ENCODE peak calls at places on chromosome 13, in five cellular contexts. One of them, this sample, is unnamed.
A peak's percentile ranks its signal among the peaks of the same experiment; 100 is the strongest.

GRCh38 chr13:102132896-102133295 is 269.0 kb downstream of the FGF14 start:
- DNase-seq in CD8-positive, alpha-beta T cell: no peak
- DNase-seq in endodermal cell: no peak
- DNase-seq in heart right ventricle: no peak
- DNase-seq in breast epithelium: no peak
- DNase-seq in this sample: no peak

GRCh38 chr13:62838891-62839290 is 1423.2 kb upstream of the PCDH20 start:
- DNase-seq in CD8-positive, alpha-beta T cell: no peak
- DNase-seq in endodermal cell: no peak
- DNase-seq in heart right ventricle: no peak
- DNase-seq in breast epithelium: no peak
- DNase-seq in this sample: no peak

GRCh38 chr13:110957931-110958330 is 43.1 kb upstream of the ANKRD10 start:
- DNase-seq in CD8-positive, alpha-beta T cell: no peak
- DNase-seq in endodermal cell: no peak
- DNase-seq in heart right ventricle: no peak
- DNase-seq in breast epithelium: no peak
- DNase-seq in this sample: no peak

GRCh38 chr13:42375663-42376062 is 103.7 kb downstream of the AKAP11 start:
- DNase-seq in CD8-positive, alpha-beta T cell: no peak
- DNase-seq in endodermal cell: no peak
- DNase-seq in heart right ventricle: no peak
- DNase-seq in breast epithelium: no peak
- DNase-seq in this sample: no peak

GRCh38 chr13:25354377-25354776 is 17.4 kb upstream of the ATP8A2 start:
- DNase-seq in CD8-positive, alpha-beta T cell: no peak
- DNase-seq in endodermal cell: no peak
- DNase-seq in heart right ventricle: no peak
- DNase-seq in breast epithelium: no peak
- DNase-seq in this sample: no peak

GRCh38 chr13:27425151-27425917 is 915 bp downstream of the GTF3A start:
- DNase-seq in CD8-positive, alpha-beta T cell: no peak
- DNase-seq in endodermal cell: no peak
- DNase-seq in heart right ventricle: no peak
- DNase-seq in breast epithelium: no peak
- DNase-seq in this sample: no peak

GRCh38 chr13:60654405-60654804 is 257.4 kb downstream of the TDRD3 start:
- DNase-seq in CD8-positive, alpha-beta T cell: no peak
- DNase-seq in endodermal cell: peak; percentile 74
- DNase-seq in heart right ventricle: peak; percentile 23
- DNase-seq in breast epithelium: no peak
- DNase-seq in this sample: no peak

GRCh38 chr13:87498681-87499080 is 172.5 kb upstream of the SLITRK5 start:
- DNase-seq in CD8-positive, alpha-beta T cell: no peak
- DNase-seq in endodermal cell: no peak
- DNase-seq in heart right ventricle: no peak
- DNase-seq in breast epithelium: no peak
- DNase-seq in this sample: no peak

GRCh38 chr13:82963466-82963865 is 918.8 kb downstream of the SLITRK1 start:
- DNase-seq in CD8-positive, alpha-beta T cell: no peak
- DNase-seq in endodermal cell: no peak
- DNase-seq in heart right ventricle: no peak
- DNase-seq in breast epithelium: no peak
- DNase-seq in this sample: no peak

GRCh38 chr13:42173789-42174343 is 98.1 kb upstream of the AKAP11 start:
- DNase-seq in CD8-positive, alpha-beta T cell: no peak
- DNase-seq in endodermal cell: no peak
- DNase-seq in heart right ventricle: no peak
- DNase-seq in breast epithelium: no peak
- DNase-seq in this sample: no peak

GRCh38 chr13:62305758-62306157 is 890.1 kb upstream of the PCDH20 start:
- DNase-seq in CD8-positive, alpha-beta T cell: no peak
- DNase-seq in endodermal cell: no peak
- DNase-seq in heart right ventricle: no peak
- DNase-seq in breast epithelium: no peak
- DNase-seq in this sample: no peak

GRCh38 chr13:65677906-65678305 is 1552.2 kb downstream of the PCDH9 start:
- DNase-seq in CD8-positive, alpha-beta T cell: no peak
- DNase-seq in endodermal cell: no peak
- DNase-seq in heart right ventricle: no peak
- DNase-seq in breast epithelium: no peak
- DNase-seq in this sample: no peak

GRCh38 chr13:106566682-106567420 is 1.1 kb downstream of the ARGLU1 start:
- DNase-seq in CD8-positive, alpha-beta T cell: peak; percentile 13
- DNase-seq in endodermal cell: peak; percentile 79
- DNase-seq in heart right ventricle: peak; percentile 65
- DNase-seq in breast epithelium: no peak
- DNase-seq in this sample: peak; percentile 28

GRCh38 chr13:75236774-75237173 is 245.2 kb downstream of the TBC1D4 start:
- DNase-seq in CD8-positive, alpha-beta T cell: no peak
- DNase-seq in endodermal cell: no peak
- DNase-seq in heart right ventricle: no peak
- DNase-seq in breast epithelium: no peak
- DNase-seq in this sample: no peak

GRCh38 chr13:62280590-62280989 is 864.9 kb upstream of the PCDH20 start:
- DNase-seq in CD8-positive, alpha-beta T cell: no peak
- DNase-seq in endodermal cell: no peak
- DNase-seq in heart right ventricle: no peak
- DNase-seq in breast epithelium: no peak
- DNase-seq in this sample: no peak

GRCh38 chr13:33927315-33927714 is 109.4 kb downstream of the RFC3 start:
- DNase-seq in CD8-positive, alpha-beta T cell: no peak
- DNase-seq in endodermal cell: no peak
- DNase-seq in heart right ventricle: no peak
- DNase-seq in breast epithelium: no peak
- DNase-seq in this sample: no peak

GRCh38 chr13:50800091-50800739 is 43.3 kb downstream of the DLEU7 start:
- DNase-seq in CD8-positive, alpha-beta T cell: no peak
- DNase-seq in endodermal cell: no peak
- DNase-seq in heart right ventricle: no peak
- DNase-seq in breast epithelium: no peak
- DNase-seq in this sample: no peak

GRCh38 chr13:89199138-89199537 is 1528.0 kb downstream of the SLITRK5 start:
- DNase-seq in CD8-positive, alpha-beta T cell: no peak
- DNase-seq in endodermal cell: no peak
- DNase-seq in heart right ventricle: no peak
- DNase-seq in breast epithelium: no peak
- DNase-seq in this sample: no peak

GRCh38 chr13:113152894-113153809 is 5.3 kb upstream of the PROZ start:
- DNase-seq in CD8-positive, alpha-beta T cell: no peak
- DNase-seq in endodermal cell: peak; percentile 87
- DNase-seq in heart right ventricle: peak; percentile 59
- DNase-seq in breast epithelium: no peak
- DNase-seq in this sample: peak; percentile 23

GRCh38 chr13:109336730-109337129 is 449.7 kb downstream of the IRS2 start:
- DNase-seq in CD8-positive, alpha-beta T cell: no peak
- DNase-seq in endodermal cell: no peak
- DNase-seq in heart right ventricle: no peak
- DNase-seq in breast epithelium: no peak
- DNase-seq in this sample: no peak

GRCh38 chr13:109394311-109394988 is 391.9 kb downstream of the IRS2 start:
- DNase-seq in CD8-positive, alpha-beta T cell: no peak
- DNase-seq in endodermal cell: no peak
- DNase-seq in heart right ventricle: no peak
- DNase-seq in breast epithelium: no peak
- DNase-seq in this sample: no peak

GRCh38 chr13:111114362-111115050 is 604 bp upstream of the ARHGEF7 start:
- DNase-seq in CD8-positive, alpha-beta T cell: no peak
- DNase-seq in endodermal cell: peak; percentile 81
- DNase-seq in heart right ventricle: peak; percentile 41
- DNase-seq in breast epithelium: no peak
- DNase-seq in this sample: peak; percentile 17

GRCh38 chr13:110910013-110910890 is 4.6 kb downstream of the ANKRD10 start:
- DNase-seq in CD8-positive, alpha-beta T cell: no peak
- DNase-seq in endodermal cell: no peak
- DNase-seq in heart right ventricle: no peak
- DNase-seq in breast epithelium: no peak
- DNase-seq in this sample: no peak

DNA sequence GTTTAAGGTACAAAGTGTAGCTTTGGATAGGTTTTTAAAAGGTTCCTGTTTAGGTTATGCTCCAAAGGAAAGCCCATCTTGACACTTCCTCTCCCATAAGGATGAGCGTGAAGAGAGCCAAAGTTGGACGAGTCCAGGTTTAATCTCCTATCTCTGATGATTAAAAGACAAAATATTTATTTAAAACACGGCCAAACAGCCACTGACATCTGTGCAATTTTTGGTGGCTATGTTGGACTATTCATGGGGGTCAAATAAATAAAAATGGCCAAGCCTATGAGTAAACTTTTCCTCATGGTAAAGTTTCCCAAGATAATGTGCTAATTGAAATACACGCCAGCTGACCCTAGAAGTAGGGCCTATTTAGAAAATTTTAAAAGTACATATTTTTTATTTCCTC is 69.0 kb upstream of the DOCK9 start:
- DNase-seq in CD8-positive, alpha-beta T cell: no peak
- DNase-seq in endodermal cell: no peak
- DNase-seq in heart right ventricle: no peak
- DNase-seq in breast epithelium: no peak
- DNase-seq in this sample: no peak
- TF ChIP-seq CTCF in CD8-positive, alpha-beta T cell: no peak
- TF ChIP-seq CTCF in endodermal cell: no peak
- TF ChIP-seq CTCF in heart right ventricle: no peak
- TF ChIP-seq CTCF in breast epithelium: no peak
- TF ChIP-seq CTCF in this sample: no peak

DNA sequence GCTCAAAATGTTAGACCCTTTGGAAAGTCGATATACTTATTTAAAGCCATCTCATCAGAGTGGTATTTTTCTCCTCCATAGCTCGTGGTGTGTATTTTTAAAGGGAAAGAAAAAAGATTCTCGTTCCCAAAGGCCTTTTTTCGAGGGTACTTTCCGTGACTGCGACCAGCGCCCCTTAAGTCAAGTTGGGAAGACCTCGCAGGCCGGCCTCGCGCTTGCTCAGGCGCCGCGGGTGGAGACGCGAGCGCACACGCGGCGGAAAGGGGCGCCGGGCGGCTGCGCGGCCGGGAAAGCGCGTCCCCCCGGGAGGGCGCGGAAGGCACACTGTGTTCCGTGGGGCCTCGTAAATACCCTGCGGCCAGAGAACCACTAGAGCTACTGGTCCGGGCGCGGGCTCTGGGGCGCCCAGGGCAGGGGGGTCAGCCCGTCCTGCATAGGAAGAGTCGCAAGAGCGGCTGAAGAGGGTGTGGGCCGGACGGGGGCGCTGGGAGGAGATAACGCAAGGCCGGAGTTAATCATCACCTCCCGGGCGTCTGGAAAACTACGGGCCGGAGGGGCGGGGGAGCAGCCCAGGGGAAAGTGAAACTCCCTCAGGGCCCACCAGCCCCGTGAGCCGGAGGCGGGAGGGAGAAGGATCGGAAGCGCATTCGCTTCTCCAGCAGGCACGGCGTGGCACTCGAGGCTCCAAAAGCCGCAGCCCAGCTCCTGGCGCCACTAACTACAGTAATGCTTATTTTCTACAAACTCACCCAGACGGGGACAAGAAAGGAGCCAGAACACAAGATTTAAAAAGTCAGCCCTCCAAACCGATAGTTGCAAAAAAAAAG is 1.2 kb upstream of the WBP4 start:
- DNase-seq in CD8-positive, alpha-beta T cell: peak; percentile 47
- DNase-seq in endodermal cell: peak; percentile 96
- DNase-seq in heart right ventricle: peak; percentile 90
- DNase-seq in breast epithelium: peak; percentile 75
- DNase-seq in this sample: peak; percentile 76
- H3K4me1 ChIP-seq in CD8-positive, alpha-beta T cell: peaks cover 18% of the 10 kb centered on the region
- H3K4me1 ChIP-seq in endodermal cell: peaks cover 12% of the 10 kb centered on the region
- H3K4me1 ChIP-seq in heart right ventricle: peaks cover 74% of the 10 kb centered on the region
- H3K4me1 ChIP-seq in breast epithelium: no peaks in the 10 kb centered on the region
- H3K4me1 ChIP-seq in this sample: no peaks in the 10 kb centered on the region

GRCh38 chr13:92959790-92960189 is 266.8 kb upstream of the GPC6 start:
- DNase-seq in CD8-positive, alpha-beta T cell: no peak
- DNase-seq in endodermal cell: no peak
- DNase-seq in heart right ventricle: no peak
- DNase-seq in breast epithelium: no peak
- DNase-seq in this sample: no peak
- TF ChIP-seq CTCF in CD8-positive, alpha-beta T cell: no peak
- TF ChIP-seq CTCF in endodermal cell: no peak
- TF ChIP-seq CTCF in heart right ventricle: no peak
- TF ChIP-seq CTCF in breast epithelium: no peak
- TF ChIP-seq CTCF in this sample: no peak

GRCh38 chr13:29562762-29563161 is 32.7 kb downstream of the SLC7A1 start:
- DNase-seq in CD8-positive, alpha-beta T cell: no peak
- DNase-seq in endodermal cell: peak; percentile 32
- DNase-seq in heart right ventricle: no peak
- DNase-seq in breast epithelium: no peak
- DNase-seq in this sample: no peak
- H3K4me1 ChIP-seq in CD8-positive, alpha-beta T cell: no peaks in the 10 kb centered on the region
- H3K4me1 ChIP-seq in endodermal cell: no peaks in the 10 kb centered on the region
- H3K4me1 ChIP-seq in heart right ventricle: peaks cover 12% of the 10 kb centered on the region
- H3K4me1 ChIP-seq in breast epithelium: no peaks in the 10 kb centered on the region
- H3K4me1 ChIP-seq in this sample: no peaks in the 10 kb centered on the region

GRCh38 chr13:79241697-79242096 is 164.4 kb downstream of the RBM26 start:
- DNase-seq in CD8-positive, alpha-beta T cell: no peak
- DNase-seq in endodermal cell: no peak
- DNase-seq in heart right ventricle: no peak
- DNase-seq in breast epithelium: no peak
- DNase-seq in this sample: no peak

GRCh38 chr13:79245937-79246574 is 160.0 kb downstream of the RBM26 start:
- DNase-seq in CD8-positive, alpha-beta T cell: no peak
- DNase-seq in endodermal cell: peak; percentile 49
- DNase-seq in heart right ventricle: no peak
- DNase-seq in breast epithelium: no peak
- DNase-seq in this sample: no peak

GRCh38 chr13:79246575-79246949 is 159.5 kb downstream of the RBM26 start:
- DNase-seq in CD8-positive, alpha-beta T cell: no peak
- DNase-seq in endodermal cell: no peak
- DNase-seq in heart right ventricle: no peak
- DNase-seq in breast epithelium: no peak
- DNase-seq in this sample: no peak
- TF ChIP-seq CTCF in CD8-positive, alpha-beta T cell: no peak
- TF ChIP-seq CTCF in endodermal cell: no peak
- TF ChIP-seq CTCF in heart right ventricle: no peak
- TF ChIP-seq CTCF in breast epithelium: no peak
- TF ChIP-seq CTCF in this sample: no peak

GRCh38 chr13:78650725-78651083 is 8.3 kb downstream of the OBI1 start:
- DNase-seq in CD8-positive, alpha-beta T cell: no peak
- DNase-seq in endodermal cell: no peak
- DNase-seq in heart right ventricle: no peak
- DNase-seq in breast epithelium: no peak
- DNase-seq in this sample: no peak
- H3K4me1 ChIP-seq in CD8-positive, alpha-beta T cell: peaks cover 34% of the 10 kb centered on the region
- H3K4me1 ChIP-seq in endodermal cell: no peaks in the 10 kb centered on the region
- H3K4me1 ChIP-seq in heart right ventricle: peaks cover 66% of the 10 kb centered on the region
- H3K4me1 ChIP-seq in breast epithelium: no peaks in the 10 kb centered on the region
- H3K4me1 ChIP-seq in this sample: no peaks in the 10 kb centered on the region

GRCh38 chr13:28751210-28751935 is 32.6 kb upstream of the SLC46A3 start:
- DNase-seq in CD8-positive, alpha-beta T cell: no peak
- DNase-seq in endodermal cell: no peak
- DNase-seq in heart right ventricle: no peak
- DNase-seq in breast epithelium: no peak
- DNase-seq in this sample: no peak

GRCh38 chr13:28753946-28754345 is 35.2 kb upstream of the SLC46A3 start:
- DNase-seq in CD8-positive, alpha-beta T cell: no peak
- DNase-seq in endodermal cell: peak; percentile 56
- DNase-seq in heart right ventricle: no peak
- DNase-seq in breast epithelium: no peak
- DNase-seq in this sample: no peak

GRCh38 chr13:28755546-28755870 is 36.7 kb upstream of the SLC46A3 start:
- DNase-seq in CD8-positive, alpha-beta T cell: no peak
- DNase-seq in endodermal cell: no peak
- DNase-seq in heart right ventricle: no peak
- DNase-seq in breast epithelium: no peak
- DNase-seq in this sample: no peak

GRCh38 chr13:28753208-28753892 is 34.6 kb upstream of the SLC46A3 start:
- DNase-seq in CD8-positive, alpha-beta T cell: no peak
- DNase-seq in endodermal cell: peak; percentile 80
- DNase-seq in heart right ventricle: peak; percentile 54
- DNase-seq in breast epithelium: peak; percentile 65
- DNase-seq in this sample: peak; percentile 43

GRCh38 chr13:28754698-28755545 is 36.2 kb upstream of the SLC46A3 start:
- DNase-seq in CD8-positive, alpha-beta T cell: no peak
- DNase-seq in endodermal cell: peak; percentile 67
- DNase-seq in heart right ventricle: peak; percentile 71
- DNase-seq in breast epithelium: no peak
- DNase-seq in this sample: peak; percentile 32
- TF ChIP-seq CTCF in CD8-positive, alpha-beta T cell: no peak
- TF ChIP-seq CTCF in endodermal cell: peak; percentile 46
- TF ChIP-seq CTCF in heart right ventricle: peak; percentile 46
- TF ChIP-seq CTCF in breast epithelium: no peak
- TF ChIP-seq CTCF in this sample: no peak

This sample was measured in tibial nerve.